ENCODE peak calls at places on chromosomes 12 and 14, in four cellular contexts. One of them, this sample, is unnamed.

GRCh38 chr14:47262801-47263200 is 412.6 kb downstream of the MDGA2 start:
- DNase-seq in foreskin fibroblast: no peak
- DNase-seq in BJ: no peak
- DNase-seq in uterus: no peak
- DNase-seq in this sample: no peak

GRCh38 chr14:70753518-70753953 is 55.8 kb downstream of the MAP3K9 start:
- DNase-seq in foreskin fibroblast: no peak
- DNase-seq in BJ: no peak
- DNase-seq in uterus: no peak
- DNase-seq in this sample: no peak

GRCh38 chr12:6915023-6915788 is 826 bp downstream of the ENO2 start:
- DNase-seq in foreskin fibroblast: no peak
- DNase-seq in BJ: no peak
- DNase-seq in uterus: no peak
- DNase-seq in this sample: no peak

GRCh38 chr14:68283378-68284123 is 464.0 kb downstream of the RAD51B start:
- DNase-seq in foreskin fibroblast: no peak
- DNase-seq in BJ: no peak
- DNase-seq in uterus: no peak
- DNase-seq in this sample: no peak

GRCh38 chr14:79091381-79091963 is 921.3 kb downstream of the NRXN3 start:
- DNase-seq in foreskin fibroblast: no peak
- DNase-seq in BJ: no peak
- DNase-seq in uterus: no peak
- DNase-seq in this sample: no peak

GRCh38 chr14:90019824-90020523 is 41.8 kb upstream of the KCNK13 start:
- DNase-seq in foreskin fibroblast: peak; percentile 14
- DNase-seq in BJ: no peak
- DNase-seq in uterus: no peak
- DNase-seq in this sample: no peak

GRCh38 chr14:103528512-103529382 is at the start of gene TRMT61A:
- DNase-seq in foreskin fibroblast: peak; percentile 88
- DNase-seq in BJ: no peak
- DNase-seq in uterus: peak; percentile 90
- DNase-seq in this sample: peak; percentile 90

GRCh38 chr12:63822352-63822751 is 22.1 kb upstream of the SRGAP1 start:
- DNase-seq in foreskin fibroblast: no peak
- DNase-seq in BJ: no peak
- DNase-seq in uterus: no peak
- DNase-seq in this sample: no peak

GRCh38 chr14:33061667-33062325 is 123.1 kb downstream of the NPAS3 start:
- DNase-seq in foreskin fibroblast: no peak
- DNase-seq in BJ: no peak
- DNase-seq in uterus: no peak
- DNase-seq in this sample: no peak

GRCh38 chr14:51860836-51861583 is 598 bp downstream of the GNG2 start:
- DNase-seq in foreskin fibroblast: no peak
- DNase-seq in BJ: no peak
- DNase-seq in uterus: no peak
- DNase-seq in this sample: no peak

GRCh38 chr12:132711169-132711843 is 664 bp downstream of the PGAM5 start:
- DNase-seq in foreskin fibroblast: no peak
- DNase-seq in BJ: no peak
- DNase-seq in uterus: no peak
- DNase-seq in this sample: peak; percentile 18

DNA sequence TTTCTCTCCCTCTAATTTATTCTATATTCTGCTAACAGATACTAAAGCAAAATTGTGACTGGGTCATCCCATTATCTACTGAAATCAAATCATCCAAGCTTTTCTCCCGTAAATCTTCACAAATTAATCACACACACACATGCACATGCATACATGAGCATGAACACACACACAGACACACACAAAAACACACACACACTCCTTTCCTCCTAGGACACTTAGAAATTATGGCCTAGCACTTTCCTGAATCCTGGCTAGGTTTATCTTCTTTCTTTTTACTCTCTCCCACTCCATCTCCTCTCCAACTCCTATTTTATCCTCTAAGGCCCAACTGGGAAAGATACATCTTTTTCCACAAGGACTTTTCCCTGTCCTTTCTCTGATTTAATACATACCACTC is 255.6 kb upstream of the G2E3 start:
- DNase-seq in foreskin fibroblast: no peak
- DNase-seq in BJ: no peak
- DNase-seq in uterus: no peak
- DNase-seq in this sample: no peak
- TF ChIP-seq CTCF in foreskin fibroblast: no peak
- TF ChIP-seq CTCF in BJ: no peak
- TF ChIP-seq CTCF in uterus: no peak
- TF ChIP-seq CTCF in this sample: no peak

GRCh38 chr14:106846218-106846617 is 1319.8 kb downstream of the TMEM121 start:
- DNase-seq in foreskin fibroblast: no peak
- DNase-seq in BJ: no peak
- DNase-seq in uterus: no peak
- DNase-seq in this sample: no peak

GRCh38 chr14:106844608-106845285 is 1318.4 kb downstream of the TMEM121 start:
- DNase-seq in foreskin fibroblast: no peak
- DNase-seq in BJ: no peak
- DNase-seq in uterus: peak; percentile 26
- DNase-seq in this sample: peak; percentile 42

GRCh38 chr14:106850913-106851825 is 1324.8 kb downstream of the TMEM121 start:
- DNase-seq in foreskin fibroblast: no peak
- DNase-seq in BJ: no peak
- DNase-seq in uterus: no peak
- DNase-seq in this sample: no peak

GRCh38 chr14:106845286-106846087 is 1319.1 kb downstream of the TMEM121 start:
- DNase-seq in foreskin fibroblast: no peak
- DNase-seq in BJ: no peak
- DNase-seq in uterus: no peak
- DNase-seq in this sample: peak; percentile 71

DNA sequence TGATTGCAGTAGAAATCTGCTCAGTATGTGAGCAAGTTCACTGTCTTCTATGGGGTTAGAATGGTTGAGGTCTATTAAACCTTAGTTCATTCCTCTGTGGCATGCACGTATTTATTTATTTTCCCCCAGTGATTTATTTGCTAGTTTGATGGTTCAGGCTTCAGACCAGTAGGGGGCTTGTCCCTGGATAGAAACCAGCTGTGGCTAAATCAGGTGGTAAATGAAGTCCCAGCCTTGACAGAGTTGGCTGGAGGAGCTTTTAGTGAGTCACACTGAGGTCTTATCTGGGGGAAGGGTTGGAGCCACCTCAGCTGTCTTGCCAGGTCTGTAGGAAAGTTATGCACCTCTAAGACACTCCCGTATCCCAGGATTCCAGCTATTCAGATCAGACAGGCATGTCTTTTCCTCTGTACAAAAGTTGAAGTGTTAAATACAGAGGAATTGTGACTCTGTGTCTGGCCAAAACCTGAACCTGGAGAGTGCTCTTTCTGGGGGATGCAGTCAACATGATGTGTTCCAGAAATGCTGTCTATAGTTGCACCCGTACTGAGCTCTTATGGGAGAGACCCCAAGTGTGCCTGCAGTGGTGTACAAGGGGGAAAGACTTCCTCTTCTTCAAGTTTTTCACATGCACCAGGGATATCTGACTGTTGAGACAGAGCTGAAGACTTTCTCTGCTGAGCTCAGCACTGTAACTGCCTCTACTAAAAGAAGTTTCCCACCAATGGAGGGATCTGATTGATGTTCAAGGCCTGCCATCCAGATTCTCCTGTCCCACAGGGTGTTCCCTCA is 1322.1 kb downstream of the TMEM121 start:
- DNase-seq in foreskin fibroblast: no peak
- DNase-seq in BJ: no peak
- DNase-seq in uterus: peak; percentile 31
- DNase-seq in this sample: peak; percentile 85
- TF ChIP-seq CTCF in foreskin fibroblast: no peak
- TF ChIP-seq CTCF in BJ: no peak
- TF ChIP-seq CTCF in uterus: no peak
- TF ChIP-seq CTCF in this sample: peak; percentile 31

DNA sequence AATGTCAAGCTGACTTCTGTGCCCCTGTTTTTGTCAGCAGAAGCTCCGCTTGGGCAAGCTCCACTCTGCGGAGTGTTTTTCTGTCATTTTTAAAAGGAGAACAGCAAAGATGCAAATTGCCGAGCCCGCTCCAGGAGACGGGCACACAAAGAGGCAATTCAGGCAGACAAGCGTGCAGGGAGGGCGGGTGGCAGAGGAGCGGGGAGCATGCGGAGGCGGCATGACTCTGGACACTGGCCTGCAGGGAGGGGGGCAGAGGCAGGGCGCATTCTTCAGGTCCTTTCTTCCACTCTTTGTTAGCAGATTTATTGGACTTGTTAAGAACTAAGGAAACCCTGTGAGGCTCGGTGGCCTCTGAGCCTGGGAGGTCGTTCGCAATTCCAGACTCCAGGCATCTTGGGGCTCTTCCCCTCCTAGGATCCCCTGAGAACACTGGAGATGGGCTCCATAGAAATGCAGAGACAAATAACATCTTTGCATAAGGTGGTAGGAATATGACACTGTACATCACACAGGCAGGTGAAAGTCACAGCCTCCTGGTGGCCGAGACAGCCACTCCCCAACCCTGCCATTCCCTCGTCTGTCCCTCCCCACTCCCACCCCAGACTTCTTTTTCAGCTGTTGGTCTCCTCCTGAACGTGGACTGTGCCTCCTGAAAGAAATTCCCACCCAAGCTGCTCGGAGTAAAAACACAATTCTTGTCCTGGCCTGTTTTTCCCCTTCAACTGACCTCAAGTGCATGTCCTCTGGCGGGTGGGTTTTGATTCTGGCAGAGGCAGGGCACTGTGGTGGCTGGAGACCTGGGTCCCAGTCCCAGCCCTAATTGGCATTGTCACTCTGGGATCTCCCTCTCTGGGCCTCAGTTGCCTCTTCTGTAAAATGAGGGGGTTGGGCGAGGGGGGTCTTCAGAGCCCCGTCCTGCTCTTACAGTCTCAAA is 187.1 kb upstream of the RMST start:
- DNase-seq in foreskin fibroblast: no peak
- DNase-seq in BJ: no peak
- DNase-seq in uterus: no peak
- DNase-seq in this sample: no peak
- TF ChIP-seq CTCF in foreskin fibroblast: no peak
- TF ChIP-seq CTCF in BJ: no peak
- TF ChIP-seq CTCF in uterus: no peak
- TF ChIP-seq CTCF in this sample: no peak

GRCh38 chr12:69580074-69580473 is 5.2 kb upstream of the CCT2 start:
- DNase-seq in foreskin fibroblast: no peak
- DNase-seq in BJ: no peak
- DNase-seq in uterus: no peak
- DNase-seq in this sample: no peak

GRCh38 chr12:69588527-69588926 is 3.3 kb downstream of the CCT2 start:
- DNase-seq in foreskin fibroblast: no peak
- DNase-seq in BJ: no peak
- DNase-seq in uterus: no peak
- DNase-seq in this sample: no peak

GRCh38 chr12:69589082-69589481 is 3.8 kb downstream of the CCT2 start:
- DNase-seq in foreskin fibroblast: no peak
- DNase-seq in BJ: no peak
- DNase-seq in uterus: no peak
- DNase-seq in this sample: no peak

GRCh38 chr12:69583203-69583602 is 2.1 kb upstream of the CCT2 start:
- DNase-seq in foreskin fibroblast: no peak
- DNase-seq in BJ: no peak
- DNase-seq in uterus: no peak
- DNase-seq in this sample: peak; percentile 16

GRCh38 chr12:69585189-69586062 is at the start of gene CCT2:
- DNase-seq in foreskin fibroblast: peak; percentile 95
- DNase-seq in BJ: peak; percentile 70
- DNase-seq in uterus: peak; percentile 96
- DNase-seq in this sample: peak; percentile 94
- TF ChIP-seq CTCF in foreskin fibroblast: peak; percentile 39
- TF ChIP-seq CTCF in BJ: peak; percentile 60
- TF ChIP-seq CTCF in uterus: peak; percentile 10
- TF ChIP-seq CTCF in this sample: peak; percentile 14

GRCh38 chr12:117861691-117862090 is 107.1 kb downstream of the KSR2 start:
- DNase-seq in foreskin fibroblast: no peak
- DNase-seq in BJ: no peak
- DNase-seq in uterus: no peak
- DNase-seq in this sample: no peak
- TF ChIP-seq CTCF in foreskin fibroblast: no peak
- TF ChIP-seq CTCF in BJ: no peak
- TF ChIP-seq CTCF in uterus: no peak
- TF ChIP-seq CTCF in this sample: no peak

GRCh38 chr12:32134144-32134888 is 27.7 kb downstream of the BICD1 start:
- DNase-seq in foreskin fibroblast: peak; percentile 54
- DNase-seq in BJ: no peak
- DNase-seq in uterus: no peak
- DNase-seq in this sample: peak; percentile 36
- TF ChIP-seq CTCF in foreskin fibroblast: no peak
- TF ChIP-seq CTCF in BJ: no peak
- TF ChIP-seq CTCF in uterus: no peak
- TF ChIP-seq CTCF in this sample: no peak

GRCh38 chr12:108856428-108857157 is 790 bp downstream of the SSH1 start:
- DNase-seq in foreskin fibroblast: peak; percentile 74
- DNase-seq in BJ: peak; percentile 56
- DNase-seq in uterus: peak; percentile 65
- DNase-seq in this sample: peak; percentile 69
- TF ChIP-seq CTCF in foreskin fibroblast: no peak
- TF ChIP-seq CTCF in BJ: no peak
- TF ChIP-seq CTCF in uterus: no peak
- TF ChIP-seq CTCF in this sample: no peak

DNA sequence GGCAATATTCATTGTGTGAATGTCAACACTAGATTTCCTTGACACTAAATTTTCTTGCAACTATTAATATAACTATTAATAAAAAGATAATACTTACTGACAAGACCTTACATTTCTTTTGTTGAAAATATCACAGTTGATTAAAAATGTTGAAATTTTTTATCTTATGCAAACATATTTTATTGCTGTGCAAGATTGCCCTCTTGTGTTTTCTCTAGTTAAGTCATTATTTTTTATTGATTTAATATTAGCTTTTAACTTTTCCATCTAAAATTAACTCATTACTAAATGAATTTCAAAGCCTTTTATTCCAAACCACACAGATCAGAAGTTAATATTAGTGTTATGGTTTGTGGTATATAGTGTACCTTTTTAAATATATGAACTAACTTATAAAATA is 11.7 kb upstream of the NAA30 start:
- DNase-seq in foreskin fibroblast: no peak
- DNase-seq in BJ: no peak
- DNase-seq in uterus: no peak
- DNase-seq in this sample: no peak
- TF ChIP-seq CTCF in foreskin fibroblast: no peak
- TF ChIP-seq CTCF in BJ: no peak
- TF ChIP-seq CTCF in uterus: no peak
- TF ChIP-seq CTCF in this sample: no peak